ENCODE peak calls at places on chromosomes 6 and 20, in seven cellular contexts. One of them, this sample, is unnamed.
A peak's percentile ranks its signal among the peaks of the same experiment; 100 is the strongest.

GRCh38 chr6:122307577-122307976 is 91.9 kb upstream of the HSF2 start:
- DNase-seq in lung: no peak
- DNase-seq in brain microvascular endothelial cell: no peak
- DNase-seq in prostate gland: no peak
- DNase-seq in choroid plexus epithelial cell: no peak
- DNase-seq in HFF-Myc: no peak
- DNase-seq in A549: no peak
- DNase-seq in this sample: no peak

GRCh38 chr6:36829919-36830544 is 9.2 kb downstream of the CPNE5 start:
- DNase-seq in lung: peak; percentile 55
- DNase-seq in brain microvascular endothelial cell: no peak
- DNase-seq in prostate gland: peak; percentile 84
- DNase-seq in choroid plexus epithelial cell: no peak
- DNase-seq in HFF-Myc: no peak
- DNase-seq in A549: no peak
- DNase-seq in this sample: peak; percentile 80

GRCh38 chr20:37559312-37560027 is 31.8 kb upstream of the BLCAP start:
- DNase-seq in lung: no peak
- DNase-seq in brain microvascular endothelial cell: no peak
- DNase-seq in prostate gland: no peak
- DNase-seq in choroid plexus epithelial cell: no peak
- DNase-seq in HFF-Myc: no peak
- DNase-seq in A549: no peak
- DNase-seq in this sample: no peak

GRCh38 chr6:18307006-18307405 is 42.7 kb upstream of the DEK start:
- DNase-seq in lung: no peak
- DNase-seq in brain microvascular endothelial cell: peak; percentile 26
- DNase-seq in prostate gland: no peak
- DNase-seq in choroid plexus epithelial cell: peak; percentile 74
- DNase-seq in HFF-Myc: no peak
- DNase-seq in A549: no peak
- DNase-seq in this sample: peak; percentile 46

GRCh38 chr6:147768969-147769368 is 260.5 kb downstream of the SAMD5 start:
- DNase-seq in lung: no peak
- DNase-seq in brain microvascular endothelial cell: no peak
- DNase-seq in prostate gland: no peak
- DNase-seq in choroid plexus epithelial cell: no peak
- DNase-seq in HFF-Myc: no peak
- DNase-seq in A549: no peak
- DNase-seq in this sample: no peak

GRCh38 chr6:111738631-111739030 is 133.0 kb upstream of the TRAF3IP2 start:
- DNase-seq in lung: no peak
- DNase-seq in brain microvascular endothelial cell: no peak
- DNase-seq in prostate gland: no peak
- DNase-seq in choroid plexus epithelial cell: no peak
- DNase-seq in HFF-Myc: no peak
- DNase-seq in A549: no peak
- DNase-seq in this sample: no peak

GRCh38 chr6:129490551-129491245 is 219.3 kb downstream of the ARHGAP18 start:
- DNase-seq in lung: peak; percentile 49
- DNase-seq in brain microvascular endothelial cell: peak; percentile 95
- DNase-seq in prostate gland: no peak
- DNase-seq in choroid plexus epithelial cell: peak; percentile 99
- DNase-seq in HFF-Myc: peak; percentile 95
- DNase-seq in A549: peak; percentile 62
- DNase-seq in this sample: peak; percentile 95

GRCh38 chr6:135546680-135547418 is 49.3 kb upstream of the AHI1 start:
- DNase-seq in lung: no peak
- DNase-seq in brain microvascular endothelial cell: no peak
- DNase-seq in prostate gland: no peak
- DNase-seq in choroid plexus epithelial cell: no peak
- DNase-seq in HFF-Myc: no peak
- DNase-seq in A549: no peak
- DNase-seq in this sample: no peak

GRCh38 chr20:13037727-13038126 is 29.0 kb downstream of the SPTLC3 start:
- DNase-seq in lung: no peak
- DNase-seq in brain microvascular endothelial cell: peak; percentile 60
- DNase-seq in prostate gland: no peak
- DNase-seq in choroid plexus epithelial cell: no peak
- DNase-seq in HFF-Myc: no peak
- DNase-seq in A549: no peak
- DNase-seq in this sample: no peak

GRCh38 chr20:63686492-63687321 is 9.7 kb upstream of the TNFRSF6B start:
- DNase-seq in lung: peak; percentile 81
- DNase-seq in brain microvascular endothelial cell: peak; percentile 81
- DNase-seq in prostate gland: no peak
- DNase-seq in choroid plexus epithelial cell: peak; percentile 91
- DNase-seq in HFF-Myc: peak; percentile 69
- DNase-seq in A549: no peak
- DNase-seq in this sample: no peak

GRCh38 chr20:62727584-62728027 is 19.0 kb downstream of the NTSR1 start:
- DNase-seq in lung: no peak
- DNase-seq in brain microvascular endothelial cell: no peak
- DNase-seq in prostate gland: no peak
- DNase-seq in choroid plexus epithelial cell: no peak
- DNase-seq in HFF-Myc: no peak
- DNase-seq in A549: no peak
- DNase-seq in this sample: no peak

GRCh38 chr6:127886603-127887002 is 14.3 kb downstream of the THEMIS start:
- DNase-seq in lung: no peak
- DNase-seq in brain microvascular endothelial cell: no peak
- DNase-seq in prostate gland: no peak
- DNase-seq in choroid plexus epithelial cell: peak; percentile 18
- DNase-seq in HFF-Myc: no peak
- DNase-seq in A549: no peak
- DNase-seq in this sample: no peak

GRCh38 chr20:51529027-51529749 is 13.3 kb downstream of the NFATC2 start:
- DNase-seq in lung: no peak
- DNase-seq in brain microvascular endothelial cell: peak; percentile 59
- DNase-seq in prostate gland: no peak
- DNase-seq in choroid plexus epithelial cell: peak; percentile 76
- DNase-seq in HFF-Myc: no peak
- DNase-seq in A549: no peak
- DNase-seq in this sample: no peak

GRCh38 chr6:151041686-151042085 is 176.2 kb downstream of the MTHFD1L start:
- DNase-seq in lung: no peak
- DNase-seq in brain microvascular endothelial cell: no peak
- DNase-seq in prostate gland: no peak
- DNase-seq in choroid plexus epithelial cell: no peak
- DNase-seq in HFF-Myc: no peak
- DNase-seq in A549: no peak
- DNase-seq in this sample: no peak

GRCh38 chr6:71291991-71292390 is 3.4 kb downstream of the OGFRL1 start:
- DNase-seq in lung: no peak
- DNase-seq in brain microvascular endothelial cell: no peak
- DNase-seq in prostate gland: no peak
- DNase-seq in choroid plexus epithelial cell: peak; percentile 35
- DNase-seq in HFF-Myc: no peak
- DNase-seq in A549: no peak
- DNase-seq in this sample: no peak

GRCh38 chr6:13511913-13512717 is 24.7 kb upstream of the GFOD1 start:
- DNase-seq in lung: no peak
- DNase-seq in brain microvascular endothelial cell: no peak
- DNase-seq in prostate gland: no peak
- DNase-seq in choroid plexus epithelial cell: peak; percentile 40
- DNase-seq in HFF-Myc: no peak
- DNase-seq in A549: no peak
- DNase-seq in this sample: no peak

GRCh38 chr6:81023007-81023582 is 729.4 kb downstream of the TENT5A start:
- DNase-seq in lung: no peak
- DNase-seq in brain microvascular endothelial cell: no peak
- DNase-seq in prostate gland: no peak
- DNase-seq in choroid plexus epithelial cell: peak; percentile 7
- DNase-seq in HFF-Myc: peak; percentile 1
- DNase-seq in A549: no peak
- DNase-seq in this sample: no peak

GRCh38 chr6:2853766-2854393 is 12.2 kb upstream of the SERPINB1 start:
- DNase-seq in lung: no peak
- DNase-seq in brain microvascular endothelial cell: peak; percentile 92
- DNase-seq in prostate gland: peak; percentile 23
- DNase-seq in choroid plexus epithelial cell: peak; percentile 78
- DNase-seq in HFF-Myc: no peak
- DNase-seq in A549: no peak
- DNase-seq in this sample: no peak

GRCh38 chr6:5300206-5300764 is 39.0 kb downstream of the FARS2 start:
- DNase-seq in lung: no peak
- DNase-seq in brain microvascular endothelial cell: no peak
- DNase-seq in prostate gland: no peak
- DNase-seq in choroid plexus epithelial cell: no peak
- DNase-seq in HFF-Myc: no peak
- DNase-seq in A549: no peak
- DNase-seq in this sample: no peak

GRCh38 chr6:110738899-110739365 is 76.3 kb downstream of the CDK19 start:
- DNase-seq in lung: no peak
- DNase-seq in brain microvascular endothelial cell: no peak
- DNase-seq in prostate gland: no peak
- DNase-seq in choroid plexus epithelial cell: no peak
- DNase-seq in HFF-Myc: no peak
- DNase-seq in A549: no peak
- DNase-seq in this sample: no peak

GRCh38 chr6:162119349-162119748 is 608.2 kb downstream of the PRKN start:
- DNase-seq in lung: no peak
- DNase-seq in brain microvascular endothelial cell: peak; percentile 56
- DNase-seq in prostate gland: no peak
- DNase-seq in choroid plexus epithelial cell: peak; percentile 71
- DNase-seq in HFF-Myc: no peak
- DNase-seq in A549: no peak
- DNase-seq in this sample: no peak

GRCh38 chr6:26251354-26252081 is 113.5 kb upstream of the BTN3A2 start:
- DNase-seq in lung: no peak
- DNase-seq in brain microvascular endothelial cell: peak; percentile 84
- DNase-seq in prostate gland: peak; percentile 58
- DNase-seq in choroid plexus epithelial cell: peak; percentile 95
- DNase-seq in HFF-Myc: peak; percentile 92
- DNase-seq in A549: no peak
- DNase-seq in this sample: peak; percentile 84

GRCh38 chr6:112877134-112878100 is 530.3 kb downstream of the RFPL4B start:
- DNase-seq in lung: no peak
- DNase-seq in brain microvascular endothelial cell: peak; percentile 78
- DNase-seq in prostate gland: no peak
- DNase-seq in choroid plexus epithelial cell: peak; percentile 92
- DNase-seq in HFF-Myc: peak; percentile 67
- DNase-seq in A549: no peak
- DNase-seq in this sample: peak; percentile 86
- TF ChIP-seq CTCF in lung: no peak
- TF ChIP-seq CTCF in brain microvascular endothelial cell: no peak
- TF ChIP-seq CTCF in prostate gland: no peak
- TF ChIP-seq CTCF in choroid plexus epithelial cell: peak; percentile 44
- TF ChIP-seq CTCF in HFF-Myc: no peak
- TF ChIP-seq CTCF in A549: no peak
- TF ChIP-seq CTCF in this sample: peak; percentile 5

DNA sequence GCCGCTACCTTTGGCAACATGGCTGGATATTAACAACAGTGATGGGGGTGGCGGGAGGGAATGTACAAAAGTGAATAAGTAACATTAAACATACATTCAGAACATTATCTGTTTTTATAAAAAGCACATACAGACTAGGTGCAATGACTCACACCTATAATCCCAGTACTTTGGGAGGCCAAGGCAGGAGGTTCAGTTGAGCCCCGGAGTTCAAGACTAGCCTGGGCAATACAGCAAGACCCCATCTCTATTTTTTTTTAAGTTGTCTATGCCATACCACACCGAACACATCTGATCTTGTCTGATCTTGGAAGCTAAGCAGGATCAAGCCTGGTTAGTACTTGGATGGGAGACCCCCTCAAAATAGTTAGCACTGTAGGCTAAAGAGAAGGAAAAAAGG is 1.7 kb upstream of the HCK start:
- DNase-seq in lung: no peak
- DNase-seq in brain microvascular endothelial cell: no peak
- DNase-seq in prostate gland: no peak
- DNase-seq in choroid plexus epithelial cell: no peak
- DNase-seq in HFF-Myc: no peak
- DNase-seq in A549: no peak
- DNase-seq in this sample: no peak
- H3K4me3 ChIP-seq in lung: no peak overlapping the region
- H3K4me3 ChIP-seq in brain microvascular endothelial cell: no peak overlapping the region
- H3K4me3 ChIP-seq in prostate gland: no peak overlapping the region
- H3K4me3 ChIP-seq in choroid plexus epithelial cell: no peak overlapping the region
- H3K4me3 ChIP-seq in HFF-Myc: no peak overlapping the region
- H3K4me3 ChIP-seq in A549: no peak overlapping the region
- H3K4me3 ChIP-seq in this sample: no peak overlapping the region

GRCh38 chr6:7846971-7847818 is 63.4 kb downstream of the TXNDC5 start:
- DNase-seq in lung: no peak
- DNase-seq in brain microvascular endothelial cell: peak; percentile 11
- DNase-seq in prostate gland: no peak
- DNase-seq in choroid plexus epithelial cell: peak; percentile 74
- DNase-seq in HFF-Myc: no peak
- DNase-seq in A549: no peak
- DNase-seq in this sample: no peak
- TF ChIP-seq CTCF in lung: no peak
- TF ChIP-seq CTCF in brain microvascular endothelial cell: peak; percentile 39
- TF ChIP-seq CTCF in prostate gland: no peak
- TF ChIP-seq CTCF in choroid plexus epithelial cell: peak; percentile 73
- TF ChIP-seq CTCF in HFF-Myc: no peak
- TF ChIP-seq CTCF in A549: no peak
- TF ChIP-seq CTCF in this sample: no peak

GRCh38 chr20:46119028-46119546 is 973 bp downstream of the CD40 start:
- DNase-seq in lung: no peak
- DNase-seq in brain microvascular endothelial cell: no peak
- DNase-seq in prostate gland: no peak
- DNase-seq in choroid plexus epithelial cell: no peak
- DNase-seq in HFF-Myc: no peak
- DNase-seq in A549: no peak
- DNase-seq in this sample: no peak

GRCh38 chr20:46119547-46119946 is 1.4 kb downstream of the CD40 start:
- DNase-seq in lung: no peak
- DNase-seq in brain microvascular endothelial cell: no peak
- DNase-seq in prostate gland: no peak
- DNase-seq in choroid plexus epithelial cell: no peak
- DNase-seq in HFF-Myc: no peak
- DNase-seq in A549: no peak
- DNase-seq in this sample: no peak

GRCh38 chr20:46120136-46120535 is 2.0 kb downstream of the CD40 start:
- DNase-seq in lung: no peak
- DNase-seq in brain microvascular endothelial cell: no peak
- DNase-seq in prostate gland: no peak
- DNase-seq in choroid plexus epithelial cell: no peak
- DNase-seq in HFF-Myc: no peak
- DNase-seq in A549: no peak
- DNase-seq in this sample: no peak

GRCh38 chr20:46117704-46118467 is at the start of gene CD40:
- DNase-seq in lung: peak; percentile 86
- DNase-seq in brain microvascular endothelial cell: peak; percentile 56
- DNase-seq in prostate gland: peak; percentile 77
- DNase-seq in choroid plexus epithelial cell: peak; percentile 62
- DNase-seq in HFF-Myc: no peak
- DNase-seq in A549: peak; percentile 89
- DNase-seq in this sample: peak; percentile 11

DNA sequence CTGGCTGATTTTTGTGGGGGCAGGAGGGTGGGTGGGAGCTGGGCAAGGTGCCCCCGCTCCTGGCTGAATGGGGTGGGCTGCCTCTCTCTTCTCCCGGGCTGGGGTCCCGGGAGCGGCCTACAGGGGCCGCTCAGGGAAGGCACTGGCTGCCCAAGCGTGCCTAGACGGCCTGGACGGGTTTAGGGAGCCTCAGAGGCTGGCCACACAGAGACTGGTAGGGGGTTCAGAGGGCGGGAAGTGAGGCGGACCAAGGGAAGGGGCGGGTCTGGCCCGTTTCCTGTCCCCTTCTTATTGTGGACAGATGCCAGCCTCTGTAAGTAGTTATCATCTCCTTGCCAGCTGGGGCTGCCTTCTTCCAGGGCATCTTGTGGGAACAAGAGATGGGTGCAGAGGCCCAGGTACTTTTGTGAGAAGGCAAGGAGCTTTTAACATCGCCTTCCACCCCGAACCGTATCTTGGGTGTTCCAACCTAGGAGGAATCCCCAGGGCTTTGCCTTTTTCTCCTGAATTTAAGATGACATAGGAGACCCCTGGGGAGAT is 437 bp downstream of the CD40 start:
- DNase-seq in lung: no peak
- DNase-seq in brain microvascular endothelial cell: no peak
- DNase-seq in prostate gland: peak; percentile 35
- DNase-seq in choroid plexus epithelial cell: no peak
- DNase-seq in HFF-Myc: no peak
- DNase-seq in A549: no peak
- DNase-seq in this sample: no peak
- H3K4me3 ChIP-seq in lung: peak overlapping the region; percentile 53
- H3K4me3 ChIP-seq in brain microvascular endothelial cell: peak overlapping the region; percentile 56
- H3K4me3 ChIP-seq in prostate gland: peak overlapping the region; percentile 28
- H3K4me3 ChIP-seq in choroid plexus epithelial cell: peak overlapping the region; percentile 52
- H3K4me3 ChIP-seq in HFF-Myc: peak overlapping the region; percentile 20
- H3K4me3 ChIP-seq in A549: peak overlapping the region; percentile 59
- H3K4me3 ChIP-seq in this sample: peak overlapping the region; percentile 43